ENCODE peak calls at places on chromosomes 7 and 10, in four cellular contexts. C is AG04450, T is breast epithelium, X is HCT116. O is an unnamed sample.

GRCh38 chr7:97005764-97006145 is 402 bp downstream of the DLX6 start:
- DNase-seq in C (no peak), T (no peak), X (no peak), O (no peak)

GRCh38 chr10:34280599-34281374 is 534.3 kb downstream of the PARD3 start:
- DNase-seq in C (peak; percentile 89), T (no peak), X (no peak), O (peak; percentile 70)

GRCh38 chr7:47741984-47742383 is 160.1 kb upstream of the TNS3 start:
- DNase-seq in C (no peak), T (no peak), X (no peak), O (no peak)

GRCh38 chr7:37110641-37111421 is 337.8 kb downstream of the ELMO1 start:
- DNase-seq in C (no peak), T (no peak), X (no peak), O (no peak)

GRCh38 chr10:4226941-4227540 is 442.0 kb upstream of the KLF6 start:
- DNase-seq in C (no peak), T (no peak), X (no peak), O (no peak)

GRCh38 chr10:103845983-103846382 is 9.4 kb downstream of the SH3PXD2A start:
- DNase-seq in C (no peak), T (no peak), X (no peak), O (no peak)

GRCh38 chr10:24721254-24722106 is 2.2 kb downstream of the ARHGAP21 start:
- DNase-seq in C (no peak), T (peak; percentile 54), X (no peak), O (no peak)

GRCh38 chr7:25862254-25862992 is 289.6 kb upstream of the NFE2L3 start:
- DNase-seq in C (peak; percentile 100), T (peak; percentile 84), X (peak; percentile 100), O (peak; percentile 100)

GRCh38 chr10:111076682-111077661 is at the start of gene ADRA2A:
- DNase-seq in C (no peak), T (no peak), X (no peak), O (no peak)

GRCh38 chr10:119466655-119467054 is 75.9 kb downstream of the RGS10 start:
- DNase-seq in C (no peak), T (no peak), X (no peak), O (peak; percentile 34)

GRCh38 chr7:4650471-4651047 is 31.5 kb upstream of the FOXK1 start:
- DNase-seq in C (no peak), T (no peak), X (no peak), O (no peak)

GRCh38 chr7:4808565-4808964 is 33.1 kb downstream of the AP5Z1 start:
- DNase-seq in C (no peak), T (no peak), X (no peak), O (no peak)

GRCh38 chr7:26483843-26484242 is 192.2 kb downstream of the SNX10 start:
- DNase-seq in C (no peak), T (no peak), X (no peak), O (no peak)

GRCh38 chr7:2069472-2069860 is 163.3 kb downstream of the MAD1L1 start:
- DNase-seq in C (no peak), T (no peak), X (no peak), O (no peak)

GRCh38 chr10:124703778-124704427 is 40.3 kb downstream of the FAM53B start:
- DNase-seq in C (no peak), T (peak; percentile 69), X (no peak), O (no peak)

GRCh38 chr7:157468221-157469111 is 131.7 kb downstream of the DNAJB6 start:
- DNase-seq in C (no peak), T (no peak), X (no peak), O (no peak)
- H3K27ac ChIP-seq in C (no peak overlapping the region), T (no peak overlapping the region), X (no peak overlapping the region), O (no peak overlapping the region)

DNA sequence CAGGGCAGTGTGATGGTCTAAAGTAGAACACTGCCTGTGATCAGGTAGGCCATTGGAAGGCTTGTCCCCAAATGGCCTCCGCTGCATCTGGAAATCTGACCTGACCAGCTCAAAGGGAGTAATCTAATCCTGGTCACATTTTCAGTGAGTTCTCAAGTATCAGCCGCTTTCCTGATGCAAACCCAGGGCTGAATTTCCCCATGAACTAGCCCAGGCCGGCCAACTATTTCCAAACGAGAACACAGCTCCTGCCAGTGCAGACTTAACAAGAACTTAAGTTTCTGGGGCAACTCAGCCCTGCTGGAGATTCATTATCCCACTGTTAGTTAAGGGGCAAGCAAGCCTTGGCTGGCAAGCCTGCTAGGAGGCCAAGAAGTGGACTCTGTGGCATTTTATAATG is 59.6 kb upstream of the FAM180A start:
- DNase-seq in C (no peak), T (no peak), X (no peak), O (no peak)
- H3K27ac ChIP-seq in C (no peak overlapping the region), T (peak overlapping the region; percentile 52), X (no peak overlapping the region), O (no peak overlapping the region)

GRCh38 chr10:113093188-113094113 is 143.4 kb downstream of the TCF7L2 start:
- DNase-seq in C (no peak), T (no peak), X (peak; percentile 87), O (peak; percentile 70)
- H3K27ac ChIP-seq in C (peak overlapping the region; percentile 65), T (peak overlapping the region; percentile 63), X (peak overlapping the region; percentile 63), O (peak overlapping the region; percentile 94)

GRCh38 chr7:94069154-94069739 is 65.1 kb upstream of the BET1 start:
- DNase-seq in C (no peak), T (no peak), X (no peak), O (no peak)
- H3K27ac ChIP-seq in C (no peak overlapping the region), T (peak overlapping the region; percentile 19), X (no peak overlapping the region), O (peak overlapping the region; percentile 90)

GRCh38 chr10:96306516-96306915 is 2.3 kb downstream of the DNTT start:
- DNase-seq in C (no peak), T (no peak), X (no peak), O (no peak)

GRCh38 chr10:96310359-96310669 is 6.1 kb downstream of the DNTT start:
- DNase-seq in C (no peak), T (no peak), X (no peak), O (no peak)

GRCh38 chr10:96313348-96313747 is 9.1 kb downstream of the DNTT start:
- DNase-seq in C (no peak), T (no peak), X (no peak), O (no peak)

GRCh38 chr10:96309631-96310358 is 5.6 kb downstream of the DNTT start:
- DNase-seq in C (no peak), T (no peak), X (no peak), O (no peak)

GRCh38 chr10:96311180-96311697 is 7.0 kb downstream of the DNTT start:
- DNase-seq in C (no peak), T (no peak), X (no peak), O (no peak)
- H3K27ac ChIP-seq in C (no peak overlapping the region), T (no peak overlapping the region), X (no peak overlapping the region), O (no peak overlapping the region)

GRCh38 chr7:21429021-21429420 is 1.1 kb downstream of the SP4 start:
- DNase-seq in C (no peak), T (no peak), X (no peak), O (no peak)
- H3K27ac ChIP-seq in C (no peak overlapping the region), T (peak overlapping the region; percentile 99), X (peak overlapping the region; percentile 66), O (no peak overlapping the region)

DNA sequence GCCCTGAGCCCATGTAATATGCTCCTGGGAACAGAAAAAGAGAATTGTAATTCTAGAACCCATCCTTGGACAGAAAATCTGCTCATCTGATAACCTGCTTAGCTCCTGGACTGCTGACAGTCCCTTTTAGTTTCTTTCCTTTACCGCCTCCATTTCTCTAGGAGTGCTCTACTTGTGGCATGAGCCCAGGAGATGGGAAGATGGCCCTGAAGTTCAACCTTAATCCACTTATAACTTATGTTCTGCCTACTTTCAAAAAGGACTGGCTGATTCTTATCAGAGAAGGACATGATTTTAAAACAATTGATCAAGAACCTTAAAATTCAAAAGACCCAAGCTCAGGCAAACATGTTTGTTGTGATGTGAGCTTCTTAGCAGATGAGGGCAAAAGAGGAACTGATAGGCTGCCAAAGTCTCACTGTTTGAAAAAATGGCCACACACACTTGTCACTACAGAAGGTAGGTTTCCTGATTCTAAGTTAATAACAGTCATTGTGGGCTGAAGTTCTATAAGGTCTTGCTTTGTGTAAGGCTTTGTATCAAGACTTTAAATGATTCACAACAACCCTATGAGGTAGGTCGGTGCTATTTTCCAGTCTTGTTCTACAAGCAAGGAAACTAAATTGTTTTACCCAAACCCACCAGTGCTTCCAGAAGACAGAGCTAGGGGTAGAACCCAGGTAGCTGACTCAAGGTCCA is 94.3 kb upstream of the AFAP1L2 start:
- DNase-seq in C (no peak), T (no peak), X (no peak), O (no peak)
- H3K27ac ChIP-seq in C (no peak overlapping the region), T (peak overlapping the region; percentile 40), X (no peak overlapping the region), O (peak overlapping the region; percentile 98)

DNA sequence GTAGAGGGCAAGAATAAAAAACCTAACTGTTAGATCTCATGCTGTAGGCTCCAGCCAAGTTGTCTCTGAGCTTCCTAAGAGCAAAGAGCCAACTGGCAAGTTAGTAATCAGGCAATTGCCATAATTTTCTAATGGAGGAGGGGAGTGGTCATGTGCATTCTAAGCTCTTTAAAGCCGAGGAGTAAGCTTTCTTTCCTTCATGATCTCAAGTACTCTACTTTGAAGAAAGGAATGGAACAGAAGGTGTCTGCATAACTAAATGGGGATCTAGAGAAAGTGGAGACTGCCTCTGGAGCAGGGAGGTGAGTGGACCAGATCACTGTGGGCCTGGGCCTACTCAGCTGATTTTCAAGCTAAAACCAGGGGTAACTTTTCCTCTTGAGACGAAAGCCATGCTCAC is 37.7 kb upstream of the TOMM7 start:
- DNase-seq in C (no peak), T (no peak), X (no peak), O (no peak)
- H3K27ac ChIP-seq in C (peak overlapping the region; percentile 31), T (peak overlapping the region; percentile 87), X (peak overlapping the region; percentile 97), O (peak overlapping the region; percentile 98)

O was measured in epithelial cell of prostate.